ENCODE peak calls at places on chromosome 12, in eight cellular contexts. P, T, L, O, B, Q, W and X are unnamed samples.

GRCh38 chr12:69275471-69275891 is 36.1 kb downstream of the CPSF6 start:
- DNase-seq in L (no peak), T (peak; percentile 30), O (no peak), Q (peak; percentile 22), W (no peak), P (no peak), B (no peak), X (no peak)

GRCh38 chr12:26523708-26524150 is 309.3 kb downstream of the ITPR2 start:
- DNase-seq in W (peak; percentile 91), T (peak; percentile 91), B (peak; percentile 84), L (peak; percentile 67), Q (peak; percentile 93), P (peak; percentile 75), O (peak; percentile 83), X (no peak)

GRCh38 chr12:29547151-29547561 is 49.7 kb upstream of the OVCH1 start:
- DNase-seq in W (no peak), P (peak; percentile 72), T (no peak), O (no peak), Q (peak; percentile 89), B (no peak), L (no peak), X (no peak)

GRCh38 chr12:103852498-103852992 is 11.5 kb upstream of the NT5DC3 start:
- DNase-seq in B (no peak), T (no peak), P (no peak), W (no peak), L (peak; percentile 49), O (peak; percentile 50), Q (peak; percentile 44), X (no peak)

GRCh38 chr12:41769810-41770209 is 374.9 kb downstream of the GXYLT1 start:
- DNase-seq in P (no peak), L (no peak), O (peak; percentile 2), W (no peak), T (no peak), B (no peak), Q (no peak), X (no peak)

GRCh38 chr12:106774808-106775524 is 484 bp downstream of the RIC8B start:
- DNase-seq in T (no peak), L (no peak), O (peak; percentile 4), Q (no peak), W (no peak), B (no peak), P (no peak), X (no peak)

GRCh38 chr12:75438052-75438754 is 42.4 kb upstream of the GLIPR1 start:
- DNase-seq in Q (no peak), W (no peak), B (no peak), L (no peak), O (peak; percentile 73), P (no peak), T (no peak), X (no peak)

GRCh38 chr12:111687255-111687654 is 1.4 kb downstream of the ACAD10 start:
- DNase-seq in W (no peak), Q (no peak), O (no peak), P (no peak), T (no peak), L (no peak), B (no peak), X (no peak)

GRCh38 chr12:30286345-30286926 is 409.2 kb downstream of the IPO8 start:
- DNase-seq in T (no peak), P (no peak), Q (peak; percentile 36), L (peak; percentile 60), O (peak; percentile 37), B (no peak), W (no peak), X (no peak)

GRCh38 chr12:14260011-14260993 is 105.2 kb upstream of the ATF7IP start:
- DNase-seq in T (peak; percentile 88), B (peak; percentile 92), O (peak; percentile 94), P (peak; percentile 81), W (peak; percentile 95), L (peak; percentile 95), Q (peak; percentile 98), X (no peak)

GRCh38 chr12:87667378-87667777 is 361.8 kb downstream of the C12orf50 start:
- DNase-seq in L (peak; percentile 40), W (no peak), B (no peak), P (no peak), O (peak; percentile 46), Q (peak; percentile 70), T (no peak), X (no peak)

GRCh38 chr12:91986084-91986483 is 159.6 kb downstream of the BTG1 start:
- DNase-seq in O (peak; percentile 9), Q (peak; percentile 74), B (no peak), L (no peak), W (no peak), T (peak; percentile 48), P (no peak), X (no peak)

GRCh38 chr12:98998697-98999299 is 353.7 kb downstream of the APAF1 start:
- DNase-seq in B (no peak), L (no peak), Q (peak; percentile 23), W (no peak), O (peak; percentile 15), P (no peak), T (no peak), X (no peak)

GRCh38 chr12:21828111-21828775 is 53.7 kb upstream of the KCNJ8 start:
- DNase-seq in Q (no peak), B (no peak), T (no peak), L (no peak), W (no peak), O (no peak), P (no peak), X (no peak)

GRCh38 chr12:117485984-117486839 is 124.8 kb upstream of the NOS1 start:
- DNase-seq in B (no peak), T (no peak), O (no peak), Q (peak; percentile 36), L (no peak), W (no peak), P (no peak), X (no peak)

GRCh38 chr12:71780207-71780822 is 25.7 kb downstream of the RAB21 start:
- DNase-seq in Q (peak; percentile 25), P (no peak), O (peak; percentile 15), W (no peak), T (peak; percentile 49), B (no peak), L (peak; percentile 48), X (peak; percentile 37)

GRCh38 chr12:101552277-101552676 is 42.5 kb upstream of the MYBPC1 start:
- DNase-seq in P (peak; percentile 51), T (no peak), B (no peak), Q (no peak), O (peak; percentile 41), L (no peak), W (peak; percentile 50), X (no peak)

GRCh38 chr12:21942377-21942703 is 1.1 kb upstream of the ABCC9 start:
- DNase-seq in P (no peak), O (no peak), W (peak; percentile 30), T (no peak), B (no peak), L (no peak), Q (no peak), X (no peak)

GRCh38 chr12:105084251-105085250 is at the start of gene ALDH1L2:
- DNase-seq in W (peak; percentile 89), O (peak; percentile 53), Q (peak; percentile 89), T (peak; percentile 82), B (peak; percentile 73), P (peak; percentile 72), L (peak; percentile 84), X (peak; percentile 21)

GRCh38 chr12:129903956-129904769 is at the start of gene TMEM132D:
- DNase-seq in W (no peak), O (no peak), Q (peak; percentile 42), B (no peak), P (no peak), T (no peak), L (no peak), X (no peak)

GRCh38 chr12:91677556-91677955 is 468.1 kb downstream of the BTG1 start:
- DNase-seq in L (no peak), B (no peak), W (no peak), T (no peak), P (no peak), Q (no peak), O (no peak), X (no peak)

DNA sequence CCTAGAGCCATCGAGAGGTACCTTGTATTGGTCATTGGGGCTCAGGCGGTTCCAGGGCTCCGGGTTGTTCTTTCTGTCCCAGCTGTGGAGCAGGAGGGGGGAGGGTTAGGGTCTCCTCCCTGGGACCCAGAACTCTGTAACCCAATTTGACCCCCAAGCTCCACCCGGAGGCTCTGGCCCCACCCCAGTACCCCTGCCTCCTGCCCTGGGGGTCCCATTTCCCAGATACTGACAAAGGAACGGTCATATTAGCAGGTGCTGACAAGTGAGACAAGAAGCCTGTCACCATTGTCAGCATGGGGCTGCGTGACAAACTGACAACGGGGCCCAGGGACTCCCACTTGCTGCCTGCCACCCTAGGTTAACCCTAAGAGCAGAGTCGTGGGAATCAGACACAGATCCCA is 6.2 kb downstream of the SHMT2 start:
- DNase-seq in B (no peak), L (no peak), T (no peak), P (no peak), O (no peak), W (no peak), Q (no peak), X (no peak)
- H3K27ac ChIP-seq in B (no peak overlapping the region), L (peak overlapping the region; percentile 65), T (peak overlapping the region; percentile 72), P (no peak overlapping the region), O (no peak overlapping the region), W (peak overlapping the region; percentile 36), Q (no peak overlapping the region), X (no peak overlapping the region)

GRCh38 chr12:17030338-17030737 is 424.4 kb upstream of the LMO3 start:
- DNase-seq in P (no peak), O (no peak), B (no peak), T (no peak), Q (no peak), W (no peak), L (no peak), X (no peak)

GRCh38 chr12:17028348-17028747 is 422.4 kb upstream of the LMO3 start:
- DNase-seq in W (no peak), B (no peak), T (no peak), Q (no peak), L (no peak), O (no peak), P (no peak), X (no peak)
- TF ChIP-seq CTCF in W (no peak), B (no peak), T (no peak), Q (no peak), L (no peak), O (no peak), P (no peak), X (no peak)

GRCh38 chr12:2997989-2998670 is 38.9 kb downstream of the TEAD4 start:
- DNase-seq in P (no peak), B (no peak), L (no peak), T (peak; percentile 38), W (no peak), Q (peak; percentile 46), O (no peak), X (no peak)
- H3K27ac ChIP-seq in P (no peak overlapping the region), B (no peak overlapping the region), L (peak overlapping the region; percentile 21), T (peak overlapping the region; percentile 59), W (no peak overlapping the region), Q (no peak overlapping the region), O (no peak overlapping the region), X (no peak overlapping the region)

DNA sequence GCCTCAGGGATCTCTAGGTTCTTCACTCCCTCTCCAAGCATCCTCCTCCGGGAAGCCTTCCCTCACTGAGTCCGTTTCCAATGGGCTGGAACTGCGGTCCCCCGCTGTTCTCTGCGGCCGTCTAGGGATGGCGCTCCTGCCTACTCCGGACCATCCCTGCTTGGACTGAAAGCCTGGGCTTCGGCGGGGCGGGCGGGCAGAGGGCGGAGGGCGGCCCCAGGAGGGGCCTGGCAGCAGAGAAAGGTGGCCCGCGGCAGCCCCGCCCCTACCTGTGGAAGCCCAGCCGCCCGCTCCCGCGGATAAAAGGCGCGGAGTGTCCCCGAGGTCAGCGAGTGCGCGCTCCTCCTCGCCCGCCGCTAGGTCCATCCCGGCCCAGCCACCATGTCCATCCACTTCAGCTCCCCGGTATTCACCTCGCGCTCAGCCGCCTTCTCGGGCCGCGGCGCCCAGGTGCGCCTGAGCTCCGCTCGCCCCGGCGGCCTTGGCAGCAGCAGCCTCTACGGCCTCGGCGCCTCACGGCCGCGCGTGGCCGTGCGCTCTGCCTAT is at the start of gene KRT7:
- DNase-seq in T (no peak), Q (no peak), P (no peak), L (no peak), W (peak; percentile 88), O (no peak), B (peak; percentile 86), X (no peak)
- TF ChIP-seq CTCF in T (no peak), Q (no peak), P (no peak), L (peak; percentile 39), W (no peak), O (peak; percentile 39), B (no peak), X (no peak)